ENCODE peak calls at places on chromosomes 6 and 20, in eight cellular contexts. L, K, Q, D, B, Y, S and V are unnamed samples.
A peak's percentile ranks its signal among the peaks of the same experiment; 100 is the strongest.

GRCh38 chr6:164700497-164700896 is 608.9 kb downstream of the C6orf118 start:
- DNase-seq in Y (no peak), L (no peak), B (no peak), D (no peak), K (no peak), Q (no peak), S (no peak), V (no peak)

GRCh38 chr6:15929685-15930084 is 199.2 kb upstream of the MYLIP start:
- DNase-seq in Y (peak; percentile 15), K (no peak), B (no peak), Q (no peak), L (no peak), D (no peak), S (no peak), V (no peak)

GRCh38 chr20:35111141-35111888 is 18.7 kb upstream of the TRPC4AP start:
- DNase-seq in Y (peak; percentile 89), D (peak; percentile 73), K (no peak), B (peak; percentile 52), L (peak; percentile 67), Q (peak; percentile 84), S (no peak), V (no peak)

GRCh38 chr6:26224940-26225847 is 138.0 kb downstream of the HFE start:
- DNase-seq in Q (peak; percentile 79), Y (peak; percentile 91), L (peak; percentile 97), S (peak; percentile 49), B (no peak), D (no peak), K (no peak), V (peak; percentile 76)

GRCh38 chr20:63264002-63264401 is 8.6 kb upstream of the ARFGAP1 start:
- DNase-seq in L (no peak), D (no peak), K (no peak), Q (no peak), B (no peak), Y (no peak), S (no peak), V (no peak)

GRCh38 chr6:144150673-144151009 is 324 bp downstream of the STX11 start:
- DNase-seq in Y (peak; percentile 66), Q (peak; percentile 28), D (peak; percentile 16), K (no peak), L (peak; percentile 29), B (no peak), S (no peak), V (no peak)

GRCh38 chr20:47809561-47809960 is 24.3 kb upstream of the SULF2 start:
- DNase-seq in L (no peak), S (no peak), B (no peak), D (peak; percentile 100), Q (no peak), K (no peak), Y (no peak), V (no peak)

GRCh38 chr6:158646023-158646888 is 1.7 kb upstream of the DYNLT1 start:
- DNase-seq in Q (no peak), Y (no peak), L (no peak), K (no peak), S (no peak), B (no peak), D (peak; percentile 55), V (no peak)

GRCh38 chr6:41739041-41739440 is 3.6 kb upstream of the TFEB start:
- DNase-seq in Q (no peak), S (peak; percentile 25), Y (no peak), B (no peak), L (no peak), K (no peak), D (no peak), V (no peak)

GRCh38 chr6:168167431-168168315 is 88.7 kb upstream of the FRMD1 start:
- DNase-seq in B (no peak), K (no peak), Q (no peak), D (no peak), Y (no peak), S (no peak), L (no peak), V (peak; percentile 24)

GRCh38 chr6:166728884-166729530 is 102.0 kb upstream of the RPS6KA2 start:
- DNase-seq in S (no peak), D (no peak), B (no peak), Q (no peak), K (no peak), Y (no peak), L (no peak), V (no peak)

GRCh38 chr6:98946877-98947410 is 802 bp downstream of the FBXL4 start:
- DNase-seq in D (peak; percentile 8), Y (peak; percentile 48), K (no peak), L (peak; percentile 28), S (peak; percentile 61), Q (no peak), B (no peak), V (no peak)

GRCh38 chr6:129567374-129567773 is 142.6 kb downstream of the ARHGAP18 start:
- DNase-seq in Y (no peak), L (peak; percentile 60), K (no peak), B (no peak), S (no peak), D (peak; percentile 4), Q (peak; percentile 28), V (no peak)

GRCh38 chr6:142079130-142079529 is 53.6 kb upstream of the GJE1 start:
- DNase-seq in Y (no peak), Q (no peak), B (no peak), K (no peak), L (no peak), D (no peak), S (no peak), V (no peak)

DNA sequence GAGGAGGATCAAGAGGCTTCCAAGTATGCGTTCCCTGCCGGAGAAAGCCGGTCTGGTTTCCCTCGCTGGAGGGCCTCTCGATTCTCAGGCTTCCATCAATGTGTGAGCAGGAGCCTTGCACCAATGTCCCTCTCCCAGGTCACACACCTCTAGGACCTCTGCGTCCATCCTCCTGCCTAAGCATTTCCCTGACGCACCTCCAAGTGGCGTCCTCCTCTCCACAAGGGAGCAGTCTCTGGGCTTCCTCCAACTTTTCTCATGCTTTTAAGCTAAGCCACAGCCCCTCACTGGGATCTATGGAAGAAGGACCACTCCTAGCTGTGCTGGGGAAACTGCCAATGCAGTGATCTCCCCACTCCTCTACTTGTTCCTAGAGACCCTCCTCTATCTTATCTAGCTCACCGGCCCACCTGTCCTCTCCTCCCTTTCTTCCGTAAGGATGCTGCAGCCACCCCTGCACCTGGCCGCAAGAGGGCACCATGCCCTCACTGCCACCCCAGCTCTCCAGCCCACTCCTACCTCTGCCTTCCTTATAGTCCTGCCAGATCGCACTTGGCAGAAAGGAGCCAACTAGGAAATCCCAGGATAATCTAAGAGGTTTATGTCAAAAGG is 258.7 kb downstream of the LRFN2 start:
- DNase-seq in D (peak; percentile 76), B (no peak), K (no peak), S (no peak), Q (no peak), Y (no peak), L (no peak), V (peak; percentile 67)
- TF ChIP-seq CTCF in D (peak; percentile 46), B (peak; percentile 79), K (no peak), S (peak; percentile 61), Q (peak; percentile 55), Y (peak; percentile 14), L (peak; percentile 49), V (peak; percentile 55)

GRCh38 chr6:137743493-137743892 is 123.6 kb upstream of the TNFAIP3 start:
- DNase-seq in D (no peak), Q (no peak), L (no peak), K (no peak), Y (no peak), B (no peak), S (no peak), V (no peak)

GRCh38 chr6:137738931-137739504 is 128.0 kb upstream of the TNFAIP3 start:
- DNase-seq in K (no peak), L (peak; percentile 38), D (no peak), S (no peak), Y (no peak), B (no peak), Q (no peak), V (no peak)

GRCh38 chr6:137740347-137740746 is 126.7 kb upstream of the TNFAIP3 start:
- DNase-seq in Y (peak; percentile 66), S (no peak), L (no peak), K (no peak), Q (no peak), B (no peak), D (no peak), V (no peak)

GRCh38 chr6:137739544-137739943 is 127.5 kb upstream of the TNFAIP3 start:
- DNase-seq in Y (no peak), L (no peak), D (no peak), Q (no peak), K (no peak), S (no peak), B (no peak), V (no peak)

GRCh38 chr6:137740967-137741761 is 125.9 kb upstream of the TNFAIP3 start:
- DNase-seq in B (no peak), L (no peak), Q (no peak), K (no peak), S (no peak), D (no peak), Y (no peak), V (no peak)
- TF ChIP-seq CTCF in B (no peak), L (peak; percentile 8), Q (no peak), K (no peak), S (no peak), D (no peak), Y (no peak), V (no peak)

GRCh38 chr20:2245637-2246036 is 50.2 kb upstream of the TGM3 start:
- DNase-seq in K (no peak), S (no peak), Q (no peak), Y (no peak), L (no peak), B (no peak), D (no peak), V (no peak)

GRCh38 chr20:2246081-2246491 is 49.7 kb upstream of the TGM3 start:
- DNase-seq in Y (peak; percentile 69), L (no peak), B (no peak), D (no peak), Q (no peak), K (no peak), S (no peak), V (no peak)

GRCh38 chr20:2244523-2244922 is 51.3 kb upstream of the TGM3 start:
- DNase-seq in Q (no peak), L (no peak), S (no peak), K (no peak), B (no peak), Y (no peak), D (no peak), V (no peak)

GRCh38 chr20:2242678-2243077 is 53.1 kb upstream of the TGM3 start:
- DNase-seq in B (no peak), D (no peak), S (no peak), L (no peak), Y (no peak), Q (no peak), K (no peak), V (no peak)

DNA sequence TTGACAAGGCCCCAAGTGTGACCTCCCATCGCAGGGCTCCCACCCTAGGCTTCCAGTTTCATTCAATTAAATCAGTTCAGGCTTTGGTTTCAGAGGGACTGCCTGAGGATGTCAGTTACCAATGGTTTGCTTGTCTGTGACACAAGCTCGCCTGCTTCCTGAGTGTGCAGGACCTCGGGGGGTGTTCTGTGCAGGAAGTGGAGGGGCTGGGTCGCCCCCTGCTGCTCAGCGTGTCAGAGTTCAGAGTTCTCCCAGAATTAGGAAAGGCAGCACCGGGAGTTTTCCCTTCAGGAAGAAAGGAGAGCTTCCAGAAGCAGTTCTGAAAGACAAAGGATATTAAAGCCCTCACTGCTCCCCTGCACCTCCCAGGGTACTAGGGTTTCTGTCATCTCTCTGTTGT is 50.8 kb upstream of the TGM3 start:
- DNase-seq in S (no peak), L (no peak), Y (no peak), K (no peak), B (no peak), Q (no peak), D (no peak), V (no peak)
- TF ChIP-seq CTCF in S (no peak), L (no peak), Y (no peak), K (no peak), B (no peak), Q (no peak), D (no peak), V (no peak)

GRCh38 chr6:155248021-155249001 is 15.5 kb upstream of the CLDN20 start:
- DNase-seq in Q (peak; percentile 90), B (no peak), S (no peak), D (peak; percentile 73), Y (peak; percentile 90), L (peak; percentile 93), K (peak; percentile 34), V (no peak)
- TF ChIP-seq CTCF in Q (peak; percentile 87), B (peak; percentile 85), S (peak; percentile 58), D (peak; percentile 75), Y (peak; percentile 86), L (peak; percentile 96), K (peak; percentile 82), V (peak; percentile 44)